ENCODE peak calls at places on chromosomes 2 and 18, in six cellular contexts. Q, V, E, L, R and C are unnamed samples.

GRCh38 chr18:8695932-8696510 is 9.3 kb upstream of the MTCL1 start:
- DNase-seq in Q (no peak), V (no peak), E (no peak), L (no peak), R (no peak), C (no peak)

GRCh38 chr18:42459873-42460272 is 504.8 kb downstream of the PIK3C3 start:
- DNase-seq in Q (no peak), V (no peak), E (no peak), L (no peak), R (no peak), C (no peak)

GRCh38 chr2:42693013-42693575 is 70.8 kb downstream of the OXER1 start:
- DNase-seq in Q (no peak), V (no peak), E (no peak), L (no peak), R (no peak), C (no peak)

GRCh38 chr2:233409286-233409991 is 55.1 kb downstream of the DGKD start:
- DNase-seq in Q (no peak), V (no peak), E (no peak), L (no peak), R (no peak), C (no peak)

GRCh38 chr2:121532894-121533293 is 2.2 kb downstream of the RNU4ATAC start:
- DNase-seq in Q (no peak), V (no peak), E (no peak), L (no peak), R (peak), C (no peak)

GRCh38 chr2:202114798-202115197 is 41.7 kb downstream of the KIAA2012 start:
- DNase-seq in Q (no peak), V (no peak), E (no peak), L (no peak), R (peak), C (peak)

GRCh38 chr2:181459646-181460045 is 2.5 kb downstream of the ITGA4 start:
- DNase-seq in Q (no peak), V (no peak), E (no peak), L (peak), R (peak), C (peak)

GRCh38 chr2:82819936-82820335 is 1639.1 kb downstream of the SUCLG1 start:
- DNase-seq in Q (no peak), V (no peak), E (no peak), L (no peak), R (peak), C (no peak)

GRCh38 chr18:51563401-51563800 is 365.9 kb upstream of the MEX3C start:
- DNase-seq in Q (no peak), V (no peak), E (no peak), L (no peak), R (no peak), C (no peak)

GRCh38 chr2:33153008-33153407 is 206.3 kb downstream of the LTBP1 start:
- DNase-seq in Q (peak), V (no peak), E (no peak), L (peak), R (peak), C (peak)

GRCh38 chr2:54258171-54258570 is 2.1 kb upstream of the TSPYL6 start:
- DNase-seq in Q (peak), V (no peak), E (no peak), L (no peak), R (peak), C (peak)

GRCh38 chr2:85326406-85326945 is 1.3 kb downstream of the TGOLN2 start:
- DNase-seq in Q (no peak), V (no peak), E (no peak), L (peak), R (peak), C (peak)

GRCh38 chr2:236352761-236353593 is 88.8 kb upstream of the ASB18 start:
- DNase-seq in Q (peak), V (peak), E (no peak), L (peak), R (peak), C (peak)

GRCh38 chr2:223943561-223944008 is 1.6 kb downstream of the WDFY1 start:
- DNase-seq in Q (peak), V (no peak), E (no peak), L (peak), R (peak), C (peak)

GRCh38 chr2:64652231-64653173 is 1.2 kb downstream of the SERTAD2 start:
- DNase-seq in Q (no peak), V (no peak), E (no peak), L (peak), R (peak), C (peak)

GRCh38 chr2:98880266-98881152 is 55.5 kb downstream of the CRACDL start:
- DNase-seq in Q (no peak), V (no peak), E (no peak), L (no peak), R (no peak), C (no peak)

GRCh38 chr18:74381621-74382350 is 66.1 kb downstream of the C18orf63 start:
- DNase-seq in Q (no peak), V (no peak), E (no peak), L (no peak), R (no peak), C (no peak)

GRCh38 chr2:74491671-74492544 is 7.5 kb downstream of the LBX2 start:
- DNase-seq in Q (no peak), V (no peak), E (no peak), L (no peak), R (no peak), C (no peak)

GRCh38 chr2:62570861-62571698 is 65.1 kb upstream of the TMEM17 start:
- DNase-seq in Q (no peak), V (no peak), E (no peak), L (no peak), R (no peak), C (no peak)

GRCh38 chr2:23019476-23019875 is 365.5 kb upstream of the KLHL29 start:
- DNase-seq in Q (no peak), V (no peak), E (no peak), L (no peak), R (no peak), C (no peak)

GRCh38 chr18:58124475-58124874 is 80.4 kb downstream of the NEDD4L start:
- DNase-seq in Q (no peak), V (no peak), E (no peak), L (no peak), R (no peak), C (no peak)

GRCh38 chr2:118774458-118775133 is 72.9 kb downstream of the EN1 start:
- DNase-seq in Q (peak), V (peak), E (peak), L (peak), R (peak), C (peak)

GRCh38 chr2:223083402-223084070 is 31.5 kb downstream of the KCNE4 start:
- DNase-seq in Q (no peak), V (no peak), E (no peak), L (no peak), R (no peak), C (no peak)

GRCh38 chr18:7668392-7668791 is 101.3 kb downstream of the PTPRM start:
- DNase-seq in Q (no peak), V (no peak), E (no peak), L (no peak), R (no peak), C (no peak)

GRCh38 chr2:145623136-145623535 is 1103.2 kb upstream of the ZEB2 start:
- DNase-seq in Q (peak), V (no peak), E (no peak), L (peak), R (peak), C (peak)

GRCh38 chr18:61838521-61838920 is 54.3 kb downstream of the RNF152 start:
- DNase-seq in Q (no peak), V (no peak), E (no peak), L (no peak), R (no peak), C (no peak)

GRCh38 chr2:6820236-6820635 is 45.5 kb downstream of the CMPK2 start:
- DNase-seq in Q (no peak), V (no peak), E (no peak), L (no peak), R (no peak), C (no peak)